ENCODE peak calls at places on chromosomes 3 and 15, in ten cellular contexts. N is osteocyte, C is fibroblast of the aortic adventitia, P is progenitor cell of endocrine pancreas, K is HL-60, V is BJ, J is foreskin keratinocyte, Z is endothelial cell, U is Panc1, D is MCF 10A. R is an unnamed sample.
A peak's percentile ranks its signal among the peaks of the same experiment; 100 is the strongest.

GRCh38 chr3:37480003-37480402 is 305.6 kb upstream of the LRRFIP2 start:
- DNase-seq in N (no peak), C (no peak), P (no peak), K (no peak), V (no peak), J (no peak), Z (no peak), U (no peak), D (no peak), R (no peak)

GRCh38 chr3:155334897-155335883 is 41.7 kb upstream of the STRIT1 start:
- DNase-seq in N (no peak), C (peak; percentile 19), P (no peak), K (no peak), V (no peak), J (no peak), Z (peak; percentile 18), U (no peak), D (no peak), R (no peak)

GRCh38 chr15:90529008-90529368 is 735 bp upstream of the CRTC3 start:
- DNase-seq in N (no peak), C (no peak), P (no peak), K (no peak), V (no peak), J (no peak), Z (no peak), U (no peak), D (no peak), R (no peak)

GRCh38 chr3:138479355-138479964 is 45.0 kb downstream of the ESYT3 start:
- DNase-seq in N (no peak), C (peak; percentile 46), P (no peak), K (no peak), V (no peak), J (no peak), Z (peak; percentile 70), U (peak; percentile 51), D (peak; percentile 62), R (no peak)

GRCh38 chr3:26559252-26559651 is 63.3 kb upstream of the LRRC3B start:
- DNase-seq in N (no peak), C (no peak), P (no peak), K (no peak), V (no peak), J (no peak), Z (no peak), U (no peak), D (no peak), R (no peak)

GRCh38 chr3:164479406-164479805 is 598.9 kb downstream of the SI start:
- DNase-seq in N (no peak), C (no peak), P (no peak), K (no peak), V (no peak), J (no peak), Z (no peak), U (no peak), D (no peak), R (no peak)

GRCh38 chr3:43286886-43287301 is 554 bp downstream of the SNRK start:
- DNase-seq in N (no peak), C (no peak), P (peak; percentile 11), K (no peak), V (no peak), J (no peak), Z (peak; percentile 8), U (no peak), D (peak; percentile 29), R (peak; percentile 46)

GRCh38 chr15:92619380-92620101 is 36.0 kb downstream of the FAM174B start:
- DNase-seq in N (no peak), C (peak; percentile 62), P (no peak), K (no peak), V (peak; percentile 67), J (no peak), Z (no peak), U (no peak), D (no peak), R (no peak)

GRCh38 chr15:71115567-71116351 is 488 bp downstream of the THSD4 start:
- DNase-seq in N (peak; percentile 86), C (peak; percentile 68), P (peak; percentile 42), K (peak; percentile 4), V (no peak), J (no peak), Z (peak; percentile 49), U (no peak), D (peak; percentile 64), R (no peak)

GRCh38 chr15:90097475-90097874 is 4.8 kb downstream of the IDH2 start:
- DNase-seq in N (no peak), C (no peak), P (no peak), K (no peak), V (no peak), J (no peak), Z (no peak), U (no peak), D (no peak), R (peak; percentile 43)

GRCh38 chr3:61853912-61854311 is 292.5 kb downstream of the PTPRG start:
- DNase-seq in N (no peak), C (no peak), P (no peak), K (no peak), V (no peak), J (no peak), Z (no peak), U (no peak), D (no peak), R (no peak)

GRCh38 chr15:79140846-79141570 is 50.4 kb upstream of the RASGRF1 start:
- DNase-seq in N (no peak), C (peak; percentile 1), P (no peak), K (no peak), V (no peak), J (no peak), Z (no peak), U (no peak), D (no peak), R (no peak)

GRCh38 chr15:31272558-31273257 is 53.9 kb upstream of the KLF13 start:
- DNase-seq in N (peak; percentile 79), C (no peak), P (no peak), K (no peak), V (no peak), J (no peak), Z (no peak), U (no peak), D (no peak), R (peak; percentile 11)

GRCh38 chr15:69509131-69509530 is 56.5 kb downstream of the RPLP1 start:
- DNase-seq in N (peak; percentile 57), C (no peak), P (no peak), K (no peak), V (no peak), J (peak; percentile 12), Z (no peak), U (no peak), D (no peak), R (peak; percentile 56)

GRCh38 chr3:143070977-143071551 is 48.5 kb upstream of the CHST2 start:
- DNase-seq in N (no peak), C (peak; percentile 57), P (no peak), K (no peak), V (peak; percentile 84), J (peak; percentile 89), Z (no peak), U (no peak), D (no peak), R (no peak)

GRCh38 chr15:60649845-60650548 is 171.1 kb upstream of the ICE2 start:
- DNase-seq in N (no peak), C (no peak), P (no peak), K (no peak), V (no peak), J (no peak), Z (no peak), U (no peak), D (no peak), R (no peak)

GRCh38 chr3:14204605-14205284 is 26.1 kb downstream of the LSM3 start:
- DNase-seq in N (peak; percentile 40), C (peak; percentile 96), P (no peak), K (peak; percentile 70), V (no peak), J (no peak), Z (no peak), U (no peak), D (no peak), R (no peak)

GRCh38 chr3:177430653-177431052 is 233.4 kb upstream of the TBL1XR1 start:
- DNase-seq in N (no peak), C (no peak), P (no peak), K (no peak), V (no peak), J (no peak), Z (no peak), U (no peak), D (no peak), R (no peak)

GRCh38 chr3:49780080-49780967 is 6.0 kb downstream of the IP6K1 start:
- DNase-seq in N (no peak), C (no peak), P (no peak), K (no peak), V (no peak), J (no peak), Z (no peak), U (no peak), D (no peak), R (no peak)

GRCh38 chr15:34109775-34110663 is 8.1 kb downstream of the PGBD4 start:
- DNase-seq in N (no peak), C (peak; percentile 68), P (no peak), K (no peak), V (no peak), J (no peak), Z (peak; percentile 16), U (no peak), D (peak; percentile 59), R (no peak)
- TF ChIP-seq CTCF in N (peak; percentile 72), C (peak; percentile 85), P (peak; percentile 67), K (peak; percentile 39), V (peak; percentile 76), J (peak; percentile 88), Z (peak; percentile 70), U (peak; percentile 79), D (peak; percentile 64), R (peak; percentile 28)

DNA sequence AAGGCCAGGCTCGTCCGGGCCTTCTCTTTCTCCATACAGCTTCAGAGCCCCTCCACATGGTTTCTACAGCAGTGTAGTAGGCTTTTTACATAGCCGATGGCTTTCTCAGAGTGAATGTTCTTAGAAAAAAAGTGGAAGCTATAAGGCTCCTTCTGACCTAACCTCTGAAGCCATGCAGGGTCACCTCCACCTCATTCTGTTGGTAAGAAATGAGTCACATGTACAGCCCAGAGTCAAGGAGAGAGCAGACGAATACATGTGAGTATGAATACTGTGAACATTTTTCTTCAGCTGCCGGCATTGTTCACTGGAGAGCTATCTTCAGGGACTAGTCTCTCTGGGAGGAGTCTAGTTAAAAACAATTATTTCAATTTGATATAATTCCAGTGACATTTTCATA is 68.2 kb upstream of the THRB start:
- DNase-seq in N (no peak), C (no peak), P (no peak), K (no peak), V (no peak), J (no peak), Z (no peak), U (no peak), D (no peak), R (no peak)
- TF ChIP-seq CTCF in N (no peak), C (no peak), P (no peak), K (no peak), V (no peak), J (no peak), Z (no peak), U (no peak), D (no peak), R (no peak)

GRCh38 chr15:54082836-54083492 is 104.7 kb downstream of the UNC13C start:
- DNase-seq in N (no peak), C (peak; percentile 6), P (peak; percentile 15), K (no peak), V (no peak), J (no peak), Z (peak; percentile 28), U (peak; percentile 18), D (peak; percentile 25), R (no peak)
- TF ChIP-seq CTCF in N (peak; percentile 64), C (peak; percentile 82), P (peak; percentile 69), K (peak; percentile 63), V (peak; percentile 26), J (peak; percentile 66), Z (peak; percentile 68), U (peak; percentile 83), D (peak; percentile 65), R (peak; percentile 58)

GRCh38 chr3:56864090-56864489 is 62.3 kb upstream of the ARHGEF3 start:
- DNase-seq in N (no peak), C (no peak), P (no peak), K (no peak), V (no peak), J (no peak), Z (no peak), U (no peak), D (no peak), R (no peak)
- TF ChIP-seq CTCF in N (no peak), C (no peak), P (no peak), K (no peak), V (no peak), J (no peak), Z (no peak), U (no peak), D (no peak), R (no peak)

R was measured in natural killer cell.